ENCODE peak calls at places on chromosomes 12 and 14, in eight cellular contexts. Z is stomach; S is cardiac fibroblast; W is mammary epithelial cell; P is right atrium auricular region; A is BJ; V is neural progenitor cell; K is CD4-positive, alpha-beta T cell. E is an unnamed sample.

GRCh38 chr12:132904718-132905328 is 17.4 kb upstream of the CHFR start:
- DNase-seq in Z (peak), S (peak), W (peak), P (peak), A (no peak), V (peak), K (peak), E (peak)

GRCh38 chr12:57504033-57504432 is 16.2 kb downstream of the MARS1 start:
- DNase-seq in Z (no peak), S (no peak), W (no peak), P (no peak), A (no peak), V (peak), K (no peak), E (no peak)

GRCh38 chr14:23183479-23183878 is at the start of gene SLC7A8:
- DNase-seq in Z (peak), S (no peak), W (no peak), P (peak), A (no peak), V (peak), K (peak), E (peak)

GRCh38 chr14:99246536-99247083 is 25.4 kb downstream of the BCL11B start:
- DNase-seq in Z (no peak), S (no peak), W (no peak), P (no peak), A (no peak), V (peak), K (peak), E (no peak)

GRCh38 chr14:84825481-84825880 is 704.5 kb upstream of the FLRT2 start:
- DNase-seq in Z (no peak), S (peak), W (peak), P (no peak), A (no peak), V (no peak), K (no peak), E (no peak)

GRCh38 chr12:112199136-112199535 is 73.8 kb downstream of the TRAFD1 start:
- DNase-seq in Z (no peak), S (no peak), W (no peak), P (no peak), A (no peak), V (no peak), K (no peak), E (no peak)

GRCh38 chr12:2243275-2243674 is 190.5 kb downstream of the CACNA1C start:
- DNase-seq in Z (no peak), S (peak), W (no peak), P (no peak), A (no peak), V (no peak), K (no peak), E (no peak)

GRCh38 chr14:51369814-51370213 is 129.8 kb downstream of the TMX1 start:
- DNase-seq in Z (no peak), S (peak), W (no peak), P (no peak), A (no peak), V (no peak), K (no peak), E (no peak)

GRCh38 chr12:109776624-109777023 is 56.6 kb downstream of the TRPV4 start:
- DNase-seq in Z (no peak), S (no peak), W (no peak), P (no peak), A (no peak), V (no peak), K (no peak), E (no peak)

GRCh38 chr12:130880411-130880885 is 8.6 kb downstream of the RAN start:
- DNase-seq in Z (no peak), S (no peak), W (no peak), P (no peak), A (no peak), V (no peak), K (no peak), E (no peak)

GRCh38 chr12:622420-622819 is 40.8 kb downstream of the NINJ2 start:
- DNase-seq in Z (no peak), S (peak), W (no peak), P (no peak), A (no peak), V (no peak), K (no peak), E (no peak)

GRCh38 chr14:61561657-61562276 is 133.5 kb upstream of the HIF1A start:
- DNase-seq in Z (peak), S (peak), W (peak), P (peak), A (peak), V (no peak), K (no peak), E (no peak)

GRCh38 chr12:45259732-45260480 is 44.0 kb downstream of the ANO6 start:
- DNase-seq in Z (no peak), S (peak), W (peak), P (no peak), A (no peak), V (peak), K (no peak), E (no peak)

GRCh38 chr12:55931780-55932545 is 1.0 kb downstream of the DGKA start:
- DNase-seq in Z (peak), S (peak), W (no peak), P (peak), A (no peak), V (peak), K (no peak), E (peak)

GRCh38 chr12:98373019-98373554 is 142.3 kb upstream of the TMPO start:
- DNase-seq in Z (no peak), S (peak), W (peak), P (no peak), A (no peak), V (peak), K (no peak), E (no peak)

GRCh38 chr12:14238224-14238792 is 127.2 kb upstream of the ATF7IP start:
- DNase-seq in Z (no peak), S (peak), W (no peak), P (no peak), A (no peak), V (no peak), K (no peak), E (no peak)

GRCh38 chr14:21475767-21476525 is 813 bp downstream of the RAB2B start:
- DNase-seq in Z (no peak), S (no peak), W (no peak), P (no peak), A (no peak), V (no peak), K (no peak), E (no peak)

GRCh38 chr14:21476925-21477681 is at the start of the genes RAB2B and TOX4:
- DNase-seq in Z (peak), S (peak), W (peak), P (peak), A (peak), V (peak), K (peak), E (peak)

GRCh38 chr14:21476526-21476924 is 234 bp downstream of the RAB2B start:
- DNase-seq in Z (peak), S (no peak), W (peak), P (peak), A (no peak), V (peak), K (peak), E (no peak)
- TF ChIP-seq CTCF in Z (no peak), S (no peak), W (no peak), P (no peak), A (no peak), V (no peak), K (no peak), E (no peak)

GRCh38 chr14:104371031-104371430 is 208.5 kb upstream of the C14orf180 start:
- DNase-seq in Z (no peak), S (no peak), W (no peak), P (no peak), A (no peak), V (no peak), K (no peak), E (no peak)

GRCh38 chr14:104371917-104372316 is 207.6 kb upstream of the C14orf180 start:
- DNase-seq in Z (no peak), S (no peak), W (no peak), P (no peak), A (no peak), V (no peak), K (no peak), E (no peak)

GRCh38 chr14:104368751-104369100 is 210.8 kb upstream of the C14orf180 start:
- DNase-seq in Z (no peak), S (no peak), W (no peak), P (no peak), A (no peak), V (no peak), K (no peak), E (no peak)

GRCh38 chr14:104369208-104369607 is 210.4 kb upstream of the C14orf180 start:
- DNase-seq in Z (no peak), S (no peak), W (no peak), P (no peak), A (no peak), V (no peak), K (no peak), E (no peak)

GRCh38 chr14:104370256-104370870 is 209.2 kb upstream of the C14orf180 start:
- DNase-seq in Z (peak), S (no peak), W (no peak), P (no peak), A (no peak), V (peak), K (no peak), E (no peak)
- TF ChIP-seq CTCF in Z (peak), S (no peak), W (no peak), P (no peak), A (peak), V (peak), K (no peak), E (no peak)

DNA sequence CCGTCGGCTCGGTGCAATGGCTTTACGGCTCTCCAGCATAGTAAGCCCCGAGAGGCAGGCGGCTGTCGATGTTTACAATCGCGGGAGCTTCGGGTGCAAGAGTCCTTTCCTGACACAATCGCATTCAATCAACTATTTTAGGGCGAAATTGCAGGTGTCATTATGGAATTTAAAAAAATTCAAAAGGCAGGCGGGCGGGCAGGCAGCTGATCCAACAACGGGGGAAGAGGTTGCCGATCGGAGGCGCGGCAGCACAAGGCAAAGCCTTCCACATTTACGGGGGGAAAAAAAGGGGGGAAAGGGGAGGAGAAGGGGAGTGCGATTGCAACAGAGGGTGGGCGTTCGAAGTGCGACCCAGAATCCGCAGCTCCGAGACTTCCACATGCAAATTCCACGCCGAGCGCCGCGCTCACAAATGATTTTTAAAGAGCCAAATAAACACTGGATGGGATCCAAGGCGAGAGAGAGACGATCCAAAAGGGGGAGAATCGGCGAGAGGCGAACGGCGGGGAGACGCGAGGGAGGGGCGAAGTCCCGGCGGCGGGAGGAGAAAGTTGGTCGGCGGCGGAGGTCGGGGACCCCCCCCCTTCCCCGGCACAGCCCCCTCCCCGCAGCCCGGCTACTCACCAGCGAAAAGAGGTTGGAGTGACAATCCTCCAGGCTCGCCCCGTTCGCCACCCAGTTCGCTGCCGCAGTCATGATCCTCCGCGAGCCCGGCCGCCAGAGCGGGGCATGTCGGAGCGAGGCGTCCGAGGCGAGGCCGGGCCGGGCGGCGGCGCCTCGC is 868 bp downstream of the MED13L start:
- DNase-seq in Z (peak), S (peak), W (peak), P (peak), A (no peak), V (peak), K (peak), E (peak)
- TF ChIP-seq CTCF in Z (no peak), S (peak), W (peak), P (no peak), A (peak), V (no peak), K (no peak), E (no peak)

DNA sequence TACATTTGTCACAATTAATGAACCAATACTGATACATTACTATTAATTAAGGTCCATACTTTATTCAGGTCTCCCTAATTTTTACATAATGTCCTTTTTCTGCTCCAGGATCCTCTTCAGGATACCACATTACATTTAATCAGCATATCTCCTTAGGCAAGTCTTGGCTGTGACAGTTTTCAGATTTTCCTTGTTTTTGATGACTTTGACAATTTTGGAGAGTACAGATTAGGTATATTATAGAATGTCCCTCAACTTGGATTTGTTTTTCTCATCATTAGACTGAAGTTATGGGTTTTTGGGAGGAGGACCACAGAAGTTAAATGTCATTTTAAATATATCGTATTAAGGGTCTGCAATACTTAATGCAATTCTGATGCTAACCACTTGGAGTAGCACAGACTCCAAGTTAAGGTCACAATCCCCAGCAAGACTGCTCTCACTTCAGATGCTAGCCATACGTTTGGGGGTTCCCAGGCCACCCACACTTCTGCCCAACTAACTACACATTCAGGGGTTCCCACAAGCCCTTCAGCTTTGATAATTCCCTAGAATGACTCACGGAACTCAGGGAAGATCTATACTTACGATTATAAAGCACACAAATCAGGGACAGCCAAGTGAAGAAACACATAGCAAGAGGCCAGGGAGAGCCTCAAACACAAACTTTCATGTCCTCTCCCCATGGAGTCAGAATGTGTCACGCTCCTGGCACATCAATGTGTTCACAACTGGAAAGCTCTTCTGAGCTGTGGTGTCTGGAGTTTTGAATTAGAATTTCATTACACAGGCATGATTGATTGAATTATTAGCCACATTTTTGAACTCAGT is 17.0 kb upstream of the NUBPL start:
- DNase-seq in Z (no peak), S (peak), W (no peak), P (no peak), A (no peak), V (peak), K (no peak), E (no peak)
- TF ChIP-seq CTCF in Z (no peak), S (peak), W (peak), P (no peak), A (peak), V (peak), K (no peak), E (no peak)

GRCh38 chr12:72136792-72137191 is 135.4 kb upstream of the TRHDE start:
- DNase-seq in Z (no peak), S (no peak), W (no peak), P (no peak), A (no peak), V (no peak), K (no peak), E (no peak)

GRCh38 chr12:72139411-72139810 is 132.8 kb upstream of the TRHDE start:
- DNase-seq in Z (no peak), S (no peak), W (no peak), P (no peak), A (no peak), V (no peak), K (no peak), E (no peak)

GRCh38 chr12:72134934-72135333 is 137.2 kb upstream of the TRHDE start:
- DNase-seq in Z (no peak), S (no peak), W (peak), P (no peak), A (no peak), V (no peak), K (no peak), E (no peak)

DNA sequence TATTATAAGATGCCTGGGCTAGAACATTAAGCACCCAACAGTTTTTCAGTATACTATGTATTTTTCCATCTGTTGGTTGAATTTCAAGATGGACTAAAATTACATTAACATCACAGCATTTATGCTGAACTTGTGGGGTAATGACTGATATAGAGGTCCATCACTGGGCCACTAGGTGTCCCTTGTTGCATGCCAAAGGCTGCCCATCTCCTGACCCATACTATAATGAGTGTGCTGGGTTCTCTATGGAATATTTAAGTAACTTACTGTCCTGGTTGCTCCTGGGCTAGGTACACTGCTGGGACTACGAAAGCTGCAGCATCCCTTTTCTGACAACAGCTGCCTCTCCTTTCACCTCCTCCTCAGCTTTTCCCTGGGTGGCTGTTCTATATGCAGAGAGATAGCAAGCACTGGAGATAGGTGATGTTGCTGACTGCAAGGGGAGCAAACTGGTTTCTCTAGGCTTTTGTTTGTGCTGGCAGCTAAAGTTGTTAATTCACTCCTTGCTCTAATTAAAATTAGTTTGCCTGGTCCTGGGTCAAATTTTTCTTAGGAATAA is 138.6 kb upstream of the TRHDE start:
- DNase-seq in Z (no peak), S (no peak), W (no peak), P (no peak), A (no peak), V (peak), K (no peak), E (no peak)
- TF ChIP-seq CTCF in Z (no peak), S (no peak), W (peak), P (no peak), A (peak), V (peak), K (no peak), E (no peak)

DNA sequence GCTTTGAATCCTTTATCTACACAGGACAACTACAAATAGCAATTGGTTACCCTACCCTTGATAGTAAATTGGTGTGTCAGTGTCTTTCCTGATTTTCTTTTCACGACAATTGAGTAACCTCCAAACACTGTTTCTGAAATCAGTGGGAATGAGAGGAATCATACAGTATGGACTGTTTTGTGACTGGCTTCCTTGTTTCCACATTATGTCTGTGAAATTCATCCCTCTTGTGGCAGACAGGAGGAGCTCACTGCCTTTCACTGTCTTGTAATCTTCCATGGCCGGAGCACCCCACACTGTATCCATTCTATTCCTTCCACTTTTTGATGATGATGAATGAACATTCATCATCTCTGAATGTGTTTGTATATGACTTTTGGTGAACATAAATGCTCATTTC is 164.0 kb upstream of the PZP start:
- DNase-seq in Z (no peak), S (no peak), W (peak), P (no peak), A (no peak), V (peak), K (no peak), E (no peak)
- TF ChIP-seq CTCF in Z (no peak), S (peak), W (peak), P (no peak), A (peak), V (peak), K (no peak), E (no peak)

DNA sequence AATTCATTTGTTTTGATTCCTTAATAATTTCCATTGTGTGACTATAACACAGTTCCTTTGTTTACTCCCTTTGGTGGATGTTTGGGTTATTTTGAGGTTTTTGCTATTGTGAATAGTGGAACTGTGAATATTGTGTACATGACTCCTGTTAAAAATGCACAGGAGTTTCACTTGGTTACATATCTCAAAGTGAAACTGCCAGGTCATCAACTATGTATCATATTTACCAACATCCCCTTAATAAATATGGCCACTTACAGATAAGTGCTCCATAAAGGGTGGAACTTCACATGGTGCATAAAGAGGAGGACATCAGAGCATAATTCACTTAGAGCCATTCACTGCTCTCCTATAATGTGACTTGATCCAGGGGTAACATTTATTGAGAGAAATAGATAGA is 328.9 kb downstream of the SEC23A start:
- DNase-seq in Z (no peak), S (no peak), W (no peak), P (no peak), A (no peak), V (no peak), K (no peak), E (no peak)
- TF ChIP-seq CTCF in Z (no peak), S (no peak), W (no peak), P (no peak), A (no peak), V (no peak), K (no peak), E (no peak)

DNA sequence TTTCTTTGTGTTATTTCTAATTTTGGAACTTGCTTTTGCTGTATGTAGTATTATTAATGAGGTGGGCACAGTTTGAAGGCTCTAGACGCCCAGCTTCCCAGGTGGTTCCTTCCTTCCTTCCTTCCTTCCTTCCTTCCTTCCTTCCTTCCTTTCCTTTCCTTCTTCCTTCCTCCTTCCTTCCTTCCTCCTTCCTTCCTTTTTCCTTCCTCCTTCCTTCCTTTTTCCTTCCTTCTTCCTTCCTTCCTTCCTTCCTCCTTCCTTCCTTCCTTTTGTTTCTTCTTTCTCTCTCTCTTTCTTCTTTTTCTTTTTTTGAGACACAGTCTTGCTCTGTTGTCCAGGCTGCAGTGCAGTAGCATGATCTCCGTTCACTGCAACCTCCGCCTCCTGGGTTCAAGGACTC is 906.7 kb downstream of the AACS start:
- DNase-seq in Z (no peak), S (no peak), W (no peak), P (no peak), A (no peak), V (no peak), K (no peak), E (no peak)
- TF ChIP-seq CTCF in Z (no peak), S (no peak), W (no peak), P (no peak), A (no peak), V (no peak), K (no peak), E (no peak)

E was measured in activated B cell treated with CpG ODN at 0.5 μM for 24 hours.